ENCODE peak calls at places on chromosome 20, in nine cellular contexts. One of them, this sample, is unnamed.
A peak's percentile ranks its signal among the peaks of the same experiment; 100 is the strongest.

GRCh38 chr20:14717124-14718004 is 380.0 kb upstream of the FLRT3 start:
- DNase-seq in neural crest cell: no peak
- DNase-seq in psoas muscle: no peak
- DNase-seq in body of pancreas: no peak
- DNase-seq in MCF 10A: no peak
- DNase-seq in fibroblast of mammary gland: no peak
- DNase-seq in ovary: no peak
- DNase-seq in bronchial epithelial cell: no peak
- DNase-seq in left ventricle myocardium inferior: no peak
- DNase-seq in this sample: peak; percentile 6

GRCh38 chr20:31604567-31605030 is 490 bp upstream of the ID1 start:
- DNase-seq in bronchial epithelial cell: no peak
- DNase-seq in fibroblast of mammary gland: no peak
- DNase-seq in neural crest cell: no peak
- DNase-seq in ovary: no peak
- DNase-seq in body of pancreas: no peak
- DNase-seq in MCF 10A: no peak
- DNase-seq in left ventricle myocardium inferior: no peak
- DNase-seq in psoas muscle: no peak
- DNase-seq in this sample: no peak

GRCh38 chr20:21342656-21343345 is 39.7 kb downstream of the XRN2 start:
- DNase-seq in body of pancreas: no peak
- DNase-seq in MCF 10A: no peak
- DNase-seq in psoas muscle: no peak
- DNase-seq in left ventricle myocardium inferior: no peak
- DNase-seq in bronchial epithelial cell: no peak
- DNase-seq in ovary: no peak
- DNase-seq in neural crest cell: no peak
- DNase-seq in fibroblast of mammary gland: no peak
- DNase-seq in this sample: no peak

GRCh38 chr20:1874534-1875168 is 20.6 kb upstream of the SIRPA start:
- DNase-seq in fibroblast of mammary gland: no peak
- DNase-seq in neural crest cell: no peak
- DNase-seq in psoas muscle: no peak
- DNase-seq in bronchial epithelial cell: no peak
- DNase-seq in left ventricle myocardium inferior: no peak
- DNase-seq in MCF 10A: no peak
- DNase-seq in body of pancreas: no peak
- DNase-seq in ovary: no peak
- DNase-seq in this sample: no peak

GRCh38 chr20:5845686-5846651 is 95.8 kb downstream of the SHLD1 start:
- DNase-seq in neural crest cell: no peak
- DNase-seq in psoas muscle: no peak
- DNase-seq in ovary: no peak
- DNase-seq in bronchial epithelial cell: peak; percentile 25
- DNase-seq in MCF 10A: no peak
- DNase-seq in fibroblast of mammary gland: peak; percentile 72
- DNase-seq in body of pancreas: no peak
- DNase-seq in left ventricle myocardium inferior: no peak
- DNase-seq in this sample: no peak

GRCh38 chr20:17344775-17345174 is 117.9 kb downstream of the PCSK2 start:
- DNase-seq in neural crest cell: no peak
- DNase-seq in ovary: no peak
- DNase-seq in bronchial epithelial cell: no peak
- DNase-seq in psoas muscle: no peak
- DNase-seq in left ventricle myocardium inferior: no peak
- DNase-seq in fibroblast of mammary gland: no peak
- DNase-seq in body of pancreas: no peak
- DNase-seq in MCF 10A: no peak
- DNase-seq in this sample: no peak

GRCh38 chr20:62953839-62954703 is 1.6 kb downstream of the SLC17A9 start:
- DNase-seq in fibroblast of mammary gland: peak; percentile 81
- DNase-seq in body of pancreas: no peak
- DNase-seq in bronchial epithelial cell: peak; percentile 7
- DNase-seq in psoas muscle: peak; percentile 83
- DNase-seq in ovary: peak; percentile 86
- DNase-seq in left ventricle myocardium inferior: peak; percentile 73
- DNase-seq in MCF 10A: no peak
- DNase-seq in neural crest cell: peak; percentile 45
- DNase-seq in this sample: peak; percentile 93

GRCh38 chr20:11048739-11049138 is 374.9 kb upstream of the JAG1 start:
- DNase-seq in fibroblast of mammary gland: no peak
- DNase-seq in ovary: no peak
- DNase-seq in neural crest cell: no peak
- DNase-seq in psoas muscle: no peak
- DNase-seq in left ventricle myocardium inferior: no peak
- DNase-seq in body of pancreas: no peak
- DNase-seq in bronchial epithelial cell: no peak
- DNase-seq in MCF 10A: no peak
- DNase-seq in this sample: no peak

DNA sequence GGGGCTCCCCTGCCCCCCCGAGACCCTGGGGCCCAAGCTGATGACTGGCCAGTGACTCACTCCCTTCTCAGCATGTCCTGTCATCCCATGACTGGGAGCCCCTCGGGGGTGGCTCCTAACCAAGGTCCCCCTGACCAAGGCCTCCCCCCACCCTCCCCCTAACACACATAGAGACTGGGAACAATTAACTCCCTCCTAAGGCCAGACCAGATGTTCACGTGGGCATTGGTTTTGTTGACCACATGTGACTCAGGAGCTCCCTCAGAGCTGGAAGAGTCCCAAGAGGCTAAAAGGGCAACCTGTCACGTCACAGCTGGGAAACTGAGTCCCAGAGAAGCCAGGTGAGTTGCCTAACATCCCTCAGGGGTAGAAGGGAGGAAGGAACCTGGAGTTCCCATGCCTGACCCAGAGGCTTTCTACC is 10.6 kb upstream of the CCN5 start:
- DNase-seq in MCF 10A: peak; percentile 34
- DNase-seq in body of pancreas: no peak
- DNase-seq in psoas muscle: peak; percentile 54
- DNase-seq in bronchial epithelial cell: no peak
- DNase-seq in fibroblast of mammary gland: peak; percentile 98
- DNase-seq in neural crest cell: no peak
- DNase-seq in ovary: no peak
- DNase-seq in left ventricle myocardium inferior: no peak
- DNase-seq in this sample: no peak
- TF ChIP-seq CTCF in MCF 10A: no peak
- TF ChIP-seq CTCF in body of pancreas: no peak
- TF ChIP-seq CTCF in psoas muscle: no peak
- TF ChIP-seq CTCF in bronchial epithelial cell: no peak
- TF ChIP-seq CTCF in fibroblast of mammary gland: no peak
- TF ChIP-seq CTCF in neural crest cell: no peak
- TF ChIP-seq CTCF in ovary: no peak
- TF ChIP-seq CTCF in left ventricle myocardium inferior: no peak
- TF ChIP-seq CTCF in this sample: no peak

GRCh38 chr20:43193443-43193842 is 3.7 kb upstream of the PTPRT start:
- DNase-seq in psoas muscle: no peak
- DNase-seq in left ventricle myocardium inferior: no peak
- DNase-seq in neural crest cell: no peak
- DNase-seq in bronchial epithelial cell: no peak
- DNase-seq in body of pancreas: no peak
- DNase-seq in MCF 10A: no peak
- DNase-seq in ovary: no peak
- DNase-seq in fibroblast of mammary gland: no peak
- DNase-seq in this sample: no peak

GRCh38 chr20:43191143-43191542 is 1.4 kb upstream of the PTPRT start:
- DNase-seq in neural crest cell: no peak
- DNase-seq in ovary: no peak
- DNase-seq in left ventricle myocardium inferior: no peak
- DNase-seq in MCF 10A: no peak
- DNase-seq in body of pancreas: no peak
- DNase-seq in bronchial epithelial cell: no peak
- DNase-seq in fibroblast of mammary gland: no peak
- DNase-seq in psoas muscle: no peak
- DNase-seq in this sample: no peak

GRCh38 chr20:43190332-43190953 is 737 bp upstream of the PTPRT start:
- DNase-seq in body of pancreas: no peak
- DNase-seq in MCF 10A: no peak
- DNase-seq in ovary: no peak
- DNase-seq in bronchial epithelial cell: no peak
- DNase-seq in neural crest cell: no peak
- DNase-seq in psoas muscle: no peak
- DNase-seq in left ventricle myocardium inferior: no peak
- DNase-seq in fibroblast of mammary gland: no peak
- DNase-seq in this sample: no peak

GRCh38 chr20:43194187-43194586 is 4.5 kb upstream of the PTPRT start:
- DNase-seq in MCF 10A: no peak
- DNase-seq in psoas muscle: no peak
- DNase-seq in left ventricle myocardium inferior: no peak
- DNase-seq in ovary: no peak
- DNase-seq in neural crest cell: no peak
- DNase-seq in body of pancreas: no peak
- DNase-seq in bronchial epithelial cell: no peak
- DNase-seq in fibroblast of mammary gland: no peak
- DNase-seq in this sample: no peak

DNA sequence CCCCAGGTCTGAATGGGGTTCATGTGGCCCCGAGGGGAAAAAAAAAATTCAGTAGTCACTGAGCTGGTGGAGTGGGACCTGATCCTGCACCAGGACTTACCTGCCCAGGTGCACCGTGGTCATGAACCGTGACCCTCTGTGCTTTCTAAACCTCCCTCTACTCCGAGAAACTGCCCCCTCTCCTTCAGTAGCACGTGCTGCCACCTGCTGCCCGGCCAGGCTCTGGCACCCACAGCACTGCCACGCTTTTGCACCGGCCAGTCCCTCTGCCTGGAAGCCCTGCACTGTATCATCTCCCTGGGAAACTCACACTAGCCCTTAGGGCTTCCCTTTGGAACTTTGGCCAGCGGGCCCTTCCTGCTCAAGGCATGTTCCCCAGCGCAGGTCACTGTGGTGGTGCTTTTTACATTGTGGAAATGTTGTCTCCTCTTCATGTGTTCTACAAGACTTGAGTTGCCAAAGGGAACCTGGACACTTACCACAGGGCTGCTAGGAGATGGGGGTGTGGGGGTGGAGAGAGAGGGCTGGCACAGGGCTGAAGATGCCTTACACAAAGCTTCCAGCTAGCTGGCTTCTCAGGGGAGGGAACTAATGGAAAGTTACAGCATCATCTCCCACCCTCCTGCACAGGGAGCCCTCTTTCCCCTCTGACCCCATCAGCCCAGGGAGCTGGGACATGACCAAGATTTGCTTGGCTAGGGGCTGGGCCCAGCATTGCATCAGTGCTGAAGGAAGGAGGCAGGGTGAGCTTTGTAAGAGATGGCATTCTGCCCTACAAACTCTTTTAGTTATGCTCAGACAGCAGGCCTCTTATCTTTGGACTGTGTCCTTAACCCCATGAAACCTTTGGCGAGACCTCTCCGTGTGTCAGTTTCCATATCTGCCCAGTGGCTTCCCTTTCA is 2.5 kb upstream of the PTPRT start:
- DNase-seq in neural crest cell: peak; percentile 24
- DNase-seq in left ventricle myocardium inferior: no peak
- DNase-seq in bronchial epithelial cell: no peak
- DNase-seq in ovary: no peak
- DNase-seq in psoas muscle: no peak
- DNase-seq in MCF 10A: peak; percentile 12
- DNase-seq in body of pancreas: peak; percentile 31
- DNase-seq in fibroblast of mammary gland: no peak
- DNase-seq in this sample: peak; percentile 53
- TF ChIP-seq CTCF in neural crest cell: peak; percentile 63
- TF ChIP-seq CTCF in left ventricle myocardium inferior: peak; percentile 41
- TF ChIP-seq CTCF in bronchial epithelial cell: peak; percentile 50
- TF ChIP-seq CTCF in ovary: no peak
- TF ChIP-seq CTCF in psoas muscle: no peak
- TF ChIP-seq CTCF in MCF 10A: peak; percentile 13
- TF ChIP-seq CTCF in body of pancreas: peak; percentile 49
- TF ChIP-seq CTCF in fibroblast of mammary gland: peak; percentile 35
- TF ChIP-seq CTCF in this sample: peak; percentile 66

GRCh38 chr20:588932-589672 is 21.0 kb downstream of the TCF15 start:
- DNase-seq in MCF 10A: no peak
- DNase-seq in fibroblast of mammary gland: no peak
- DNase-seq in bronchial epithelial cell: no peak
- DNase-seq in ovary: no peak
- DNase-seq in body of pancreas: no peak
- DNase-seq in left ventricle myocardium inferior: no peak
- DNase-seq in psoas muscle: no peak
- DNase-seq in neural crest cell: no peak
- DNase-seq in this sample: peak; percentile 77

GRCh38 chr20:595330-596308 is 14.5 kb downstream of the TCF15 start:
- DNase-seq in psoas muscle: peak; percentile 87
- DNase-seq in ovary: no peak
- DNase-seq in MCF 10A: no peak
- DNase-seq in neural crest cell: no peak
- DNase-seq in fibroblast of mammary gland: no peak
- DNase-seq in left ventricle myocardium inferior: peak; percentile 87
- DNase-seq in body of pancreas: no peak
- DNase-seq in bronchial epithelial cell: no peak
- DNase-seq in this sample: no peak

GRCh38 chr20:592506-592905 is 17.6 kb downstream of the TCF15 start:
- DNase-seq in neural crest cell: no peak
- DNase-seq in left ventricle myocardium inferior: no peak
- DNase-seq in bronchial epithelial cell: no peak
- DNase-seq in fibroblast of mammary gland: no peak
- DNase-seq in MCF 10A: no peak
- DNase-seq in psoas muscle: no peak
- DNase-seq in body of pancreas: no peak
- DNase-seq in ovary: no peak
- DNase-seq in this sample: no peak

GRCh38 chr20:588476-588875 is 21.6 kb downstream of the TCF15 start:
- DNase-seq in MCF 10A: no peak
- DNase-seq in bronchial epithelial cell: no peak
- DNase-seq in left ventricle myocardium inferior: no peak
- DNase-seq in neural crest cell: no peak
- DNase-seq in fibroblast of mammary gland: no peak
- DNase-seq in body of pancreas: no peak
- DNase-seq in psoas muscle: no peak
- DNase-seq in ovary: no peak
- DNase-seq in this sample: no peak

GRCh38 chr20:591941-592340 is 18.2 kb downstream of the TCF15 start:
- DNase-seq in body of pancreas: no peak
- DNase-seq in neural crest cell: no peak
- DNase-seq in MCF 10A: no peak
- DNase-seq in left ventricle myocardium inferior: no peak
- DNase-seq in bronchial epithelial cell: no peak
- DNase-seq in fibroblast of mammary gland: no peak
- DNase-seq in ovary: no peak
- DNase-seq in psoas muscle: no peak
- DNase-seq in this sample: no peak
- TF ChIP-seq CTCF in body of pancreas: no peak
- TF ChIP-seq CTCF in neural crest cell: no peak
- TF ChIP-seq CTCF in MCF 10A: no peak
- TF ChIP-seq CTCF in left ventricle myocardium inferior: no peak
- TF ChIP-seq CTCF in bronchial epithelial cell: no peak
- TF ChIP-seq CTCF in fibroblast of mammary gland: no peak
- TF ChIP-seq CTCF in ovary: no peak
- TF ChIP-seq CTCF in psoas muscle: no peak
- TF ChIP-seq CTCF in this sample: no peak

GRCh38 chr20:33263784-33264183 is 19.2 kb upstream of the BPIFB1 start:
- DNase-seq in fibroblast of mammary gland: no peak
- DNase-seq in neural crest cell: no peak
- DNase-seq in psoas muscle: no peak
- DNase-seq in ovary: no peak
- DNase-seq in bronchial epithelial cell: no peak
- DNase-seq in body of pancreas: no peak
- DNase-seq in left ventricle myocardium inferior: no peak
- DNase-seq in MCF 10A: no peak
- DNase-seq in this sample: no peak

GRCh38 chr20:33267691-33268090 is 15.3 kb upstream of the BPIFB1 start:
- DNase-seq in neural crest cell: no peak
- DNase-seq in body of pancreas: no peak
- DNase-seq in psoas muscle: no peak
- DNase-seq in ovary: no peak
- DNase-seq in left ventricle myocardium inferior: no peak
- DNase-seq in bronchial epithelial cell: no peak
- DNase-seq in fibroblast of mammary gland: no peak
- DNase-seq in MCF 10A: no peak
- DNase-seq in this sample: no peak

GRCh38 chr20:33259371-33259770 is 23.6 kb downstream of the BPIFA1 start:
- DNase-seq in left ventricle myocardium inferior: no peak
- DNase-seq in ovary: no peak
- DNase-seq in psoas muscle: no peak
- DNase-seq in bronchial epithelial cell: no peak
- DNase-seq in neural crest cell: no peak
- DNase-seq in fibroblast of mammary gland: no peak
- DNase-seq in body of pancreas: no peak
- DNase-seq in MCF 10A: no peak
- DNase-seq in this sample: no peak

GRCh38 chr20:33261465-33261864 is 21.5 kb upstream of the BPIFB1 start:
- DNase-seq in body of pancreas: no peak
- DNase-seq in MCF 10A: no peak
- DNase-seq in psoas muscle: no peak
- DNase-seq in bronchial epithelial cell: no peak
- DNase-seq in left ventricle myocardium inferior: no peak
- DNase-seq in fibroblast of mammary gland: no peak
- DNase-seq in neural crest cell: no peak
- DNase-seq in ovary: no peak
- DNase-seq in this sample: no peak

GRCh38 chr20:33262658-33263065 is 20.4 kb upstream of the BPIFB1 start:
- DNase-seq in bronchial epithelial cell: peak; percentile 52
- DNase-seq in psoas muscle: no peak
- DNase-seq in MCF 10A: peak; percentile 60
- DNase-seq in body of pancreas: peak; percentile 36
- DNase-seq in neural crest cell: peak; percentile 55
- DNase-seq in fibroblast of mammary gland: peak; percentile 55
- DNase-seq in left ventricle myocardium inferior: no peak
- DNase-seq in ovary: no peak
- DNase-seq in this sample: no peak
- TF ChIP-seq CTCF in bronchial epithelial cell: peak; percentile 82
- TF ChIP-seq CTCF in psoas muscle: no peak
- TF ChIP-seq CTCF in MCF 10A: peak; percentile 45
- TF ChIP-seq CTCF in body of pancreas: peak; percentile 62
- TF ChIP-seq CTCF in neural crest cell: peak; percentile 78
- TF ChIP-seq CTCF in fibroblast of mammary gland: peak; percentile 70
- TF ChIP-seq CTCF in left ventricle myocardium inferior: peak; percentile 49
- TF ChIP-seq CTCF in ovary: no peak
- TF ChIP-seq CTCF in this sample: peak; percentile 16